ENCODE peak calls at places on chromosomes 4 and X, in ten cellular contexts. U is left ventricle myocardium inferior; B is bronchial epithelial cell; X is naive thymus-derived CD4-positive, alpha-beta T cell; L is esophagus squamous epithelium; K is neural progenitor cell; O is brain microvascular endothelial cell; T is SJCRH30; S is mucosa of descending colon; E is cardiac muscle cell. P is an unnamed sample. For H3K36me3, the result is how much of the 10 kb centered on the place peaks cover.

GRCh38 chr4:163600731-163601130 is 106.2 kb downstream of the TMA16 start:
- DNase-seq in U (no peak), E (no peak), B (no peak), L (no peak), X (no peak), K (no peak), S (no peak), T (no peak), O (no peak), P (no peak)

GRCh38 chrX:70352473-70352872 is 62.6 kb downstream of the KIF4A start:
- DNase-seq in U (no peak), B (no peak), X (no peak), S (no peak), K (peak), L (no peak), T (no peak), E (no peak), O (no peak), P (no peak)

GRCh38 chr4:24472514-24473308 is 111.6 kb downstream of the DHX15 start:
- DNase-seq in K (peak), O (peak), X (peak), U (peak), S (peak), T (peak), L (peak), B (peak), E (peak), P (peak)

GRCh38 chr4:10640535-10641159 is 43.9 kb downstream of the CLNK start:
- DNase-seq in T (no peak), O (no peak), X (peak), L (no peak), E (no peak), B (no peak), S (no peak), U (peak), K (no peak), P (no peak)

GRCh38 chrX:2497961-2498780 is 2.6 kb downstream of the DHRSX start:
- DNase-seq in E (peak), L (no peak), X (no peak), K (no peak), S (peak), T (no peak), B (peak), U (no peak), O (no peak), P (peak)

GRCh38 chr4:148469938-148470337 is 27.7 kb upstream of the NR3C2 start:
- DNase-seq in S (no peak), K (no peak), O (no peak), L (no peak), E (no peak), U (no peak), X (no peak), T (no peak), B (no peak), P (no peak)

GRCh38 chr4:90403781-90404180 is 276.6 kb downstream of the CCSER1 start:
- DNase-seq in T (no peak), U (no peak), L (no peak), S (no peak), B (no peak), E (no peak), X (no peak), O (no peak), K (no peak), P (no peak)

GRCh38 chr4:7419961-7420660 is 14.6 kb downstream of the PSAPL1 start:
- DNase-seq in L (no peak), X (no peak), K (no peak), E (no peak), B (no peak), S (no peak), U (peak), T (no peak), O (no peak), P (peak)

GRCh38 chr4:17241835-17242234 is 270.1 kb downstream of the QDPR start:
- DNase-seq in K (no peak), X (no peak), S (no peak), E (no peak), O (no peak), U (no peak), L (no peak), B (no peak), T (no peak), P (no peak)

GRCh38 chr4:4462970-4463369 is 76.1 kb downstream of the NSG1 start:
- DNase-seq in X (no peak), L (no peak), S (no peak), T (no peak), B (no peak), O (peak), U (no peak), K (no peak), E (no peak), P (no peak)

GRCh38 chrX:20969565-20969964 is 404.7 kb upstream of the CNKSR2 start:
- DNase-seq in E (no peak), B (no peak), L (no peak), U (no peak), T (no peak), K (no peak), S (no peak), O (no peak), X (no peak), P (no peak)

GRCh38 chr4:112152496-112152895 is 7.2 kb downstream of the FAM241A start:
- DNase-seq in O (no peak), B (no peak), L (no peak), S (no peak), X (no peak), E (no peak), T (no peak), U (no peak), K (no peak), P (no peak)

GRCh38 chrX:110042521-110042920 is 39.6 kb downstream of the TMEM164 start:
- DNase-seq in X (no peak), S (no peak), B (peak), L (no peak), E (no peak), O (no peak), U (no peak), T (no peak), K (no peak), P (no peak)

GRCh38 chr4:170325599-170325998 is 235.8 kb upstream of the AADAT start:
- DNase-seq in S (no peak), T (no peak), K (no peak), U (no peak), O (no peak), X (no peak), L (no peak), E (no peak), B (no peak), P (no peak)

GRCh38 chr4:177728361-177729152 is 286.3 kb upstream of the AGA start:
- DNase-seq in K (no peak), S (peak), E (no peak), B (peak), U (no peak), X (no peak), O (no peak), T (peak), L (no peak), P (no peak)

GRCh38 chrX:125291124-125291523 is 28.5 kb upstream of the TEX13C start:
- DNase-seq in E (no peak), T (no peak), U (no peak), L (no peak), K (no peak), B (no peak), X (no peak), S (no peak), O (no peak), P (no peak)

GRCh38 chrX:112630187-112630586 is 49.6 kb downstream of the LHFPL1 start:
- DNase-seq in T (no peak), U (no peak), E (no peak), B (no peak), O (no peak), L (no peak), S (no peak), X (no peak), K (no peak), P (no peak)

GRCh38 chr4:166282081-166282770 is 409.2 kb downstream of the TLL1 start:
- DNase-seq in K (no peak), O (no peak), L (no peak), E (no peak), X (no peak), S (no peak), T (no peak), U (no peak), B (peak), P (no peak)

GRCh38 chr4:175253184-175253902 is 335.2 kb downstream of the ADAM29 start:
- DNase-seq in L (no peak), E (no peak), T (no peak), S (no peak), X (no peak), K (peak), O (no peak), U (no peak), B (peak), P (no peak)

GRCh38 chrX:16786791-16787735 is 797 bp downstream of the TXLNG start:
- DNase-seq in L (no peak), S (peak), O (no peak), T (peak), B (no peak), K (peak), X (peak), E (peak), U (no peak), P (no peak)

GRCh38 chr4:10001757-10002156 is 19.5 kb downstream of the SLC2A9 start:
- DNase-seq in E (no peak), S (no peak), X (no peak), L (no peak), K (no peak), B (no peak), U (no peak), T (no peak), O (no peak), P (no peak)

GRCh38 chrX:106300239-106300638 is 132.1 kb downstream of the PWWP3B start:
- DNase-seq in O (no peak), U (no peak), L (no peak), X (no peak), K (no peak), E (no peak), T (no peak), S (no peak), B (peak), P (no peak)

GRCh38 chrX:9526965-9527364 is 62.1 kb downstream of the TBL1X start:
- DNase-seq in K (no peak), X (no peak), O (no peak), S (no peak), L (no peak), T (no peak), E (no peak), B (no peak), U (no peak), P (no peak)

GRCh38 chr4:84146300-84146942 is 352.7 kb downstream of the NKX6-1 start:
- DNase-seq in K (no peak), U (no peak), O (no peak), L (no peak), X (no peak), E (no peak), S (no peak), T (no peak), B (no peak), P (no peak)

GRCh38 chrX:96002401-96002800 is 682.2 kb upstream of the DIAPH2 start:
- DNase-seq in S (no peak), X (no peak), L (no peak), T (no peak), K (no peak), O (no peak), B (no peak), E (no peak), U (no peak), P (no peak)

GRCh38 chr4:77073106-77073858 is 2.5 kb downstream of the CCNI start:
- DNase-seq in T (peak), U (no peak), E (peak), K (no peak), L (no peak), X (no peak), O (no peak), S (no peak), B (peak), P (no peak)

GRCh38 chr4:182507808-182508207 is 264.6 kb downstream of the TENM3 start:
- DNase-seq in E (peak), K (peak), U (no peak), T (peak), B (no peak), S (no peak), L (no peak), X (no peak), O (no peak), P (no peak)

GRCh38 chr4:48127882-48128394 is 6.1 kb downstream of the TXK start:
- DNase-seq in K (peak), S (peak), E (peak), X (peak), U (peak), L (peak), B (peak), O (peak), T (peak), P (peak)

GRCh38 chr4:872241-872981 is 46.5 kb upstream of the CPLX1 start:
- DNase-seq in E (no peak), B (no peak), O (no peak), S (no peak), U (no peak), K (no peak), T (no peak), L (no peak), X (no peak), P (no peak)
- H3K36me3 ChIP-seq in E (under half), B (under half), O (half or more), S (under half), U (half or more), K (under half), T (under half), L (under half), X (under half), P (under half)

GRCh38 chrX:129641941-129642340 is 12.8 kb downstream of the APLN start:
- DNase-seq in E (no peak), T (peak), K (no peak), O (peak), S (no peak), U (no peak), L (no peak), X (no peak), B (no peak), P (no peak)
- H3K36me3 ChIP-seq in E (under half), T (under half), K (under half), O (under half), S (under half), U (under half), L (under half), X (under half), B (under half), P (under half)

DNA sequence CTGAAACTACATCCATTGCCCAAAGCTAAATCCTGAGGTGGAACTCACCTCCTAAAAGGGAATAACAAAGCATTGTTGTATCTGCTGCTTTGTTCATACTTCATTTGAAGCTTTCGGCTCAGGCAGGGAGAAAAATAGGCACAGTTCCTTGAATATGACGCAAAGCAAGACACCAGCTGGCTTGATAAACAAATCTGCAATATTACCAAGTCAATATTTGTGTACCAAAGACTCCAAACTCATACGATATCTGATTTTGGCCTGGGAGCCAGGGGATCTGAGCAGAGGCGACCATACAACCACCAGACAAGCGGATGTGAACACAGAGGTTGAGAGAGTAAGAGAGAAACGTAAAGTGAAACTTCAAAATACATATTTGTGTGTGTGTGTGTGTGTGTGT is 34.8 kb upstream of the RAP1GDS1 start:
- DNase-seq in L (no peak), S (no peak), B (no peak), K (no peak), X (no peak), E (no peak), T (no peak), U (no peak), O (no peak), P (no peak)
- H3K36me3 ChIP-seq in L (under half), S (under half), B (under half), K (under half), X (under half), E (under half), T (under half), U (under half), O (under half), P (under half)

GRCh38 chr4:102580463-102580842 is 79.3 kb downstream of the NFKB1 start:
- DNase-seq in K (no peak), U (no peak), X (no peak), O (no peak), L (no peak), E (peak), T (no peak), S (no peak), B (no peak), P (no peak)

GRCh38 chr4:102579794-102580462 is 78.8 kb downstream of the NFKB1 start:
- DNase-seq in B (no peak), E (no peak), K (no peak), L (no peak), O (no peak), U (no peak), T (no peak), X (no peak), S (no peak), P (no peak)

GRCh38 chr4:102575369-102576129 is 74.4 kb downstream of the NFKB1 start:
- DNase-seq in S (no peak), U (no peak), K (no peak), E (no peak), X (no peak), B (no peak), T (no peak), O (peak), L (no peak), P (no peak)

GRCh38 chr4:102578270-102578669 is 77.1 kb downstream of the NFKB1 start:
- DNase-seq in S (no peak), K (no peak), E (no peak), X (no peak), T (no peak), B (no peak), L (no peak), O (no peak), U (no peak), P (no peak)

GRCh38 chr4:102578819-102579218 is 77.7 kb downstream of the NFKB1 start:
- DNase-seq in S (no peak), T (no peak), K (peak), E (peak), O (no peak), L (no peak), U (no peak), X (peak), B (no peak), P (no peak)
- H3K36me3 ChIP-seq in S (under half), T (under half), K (under half), E (under half), O (under half), L (under half), U (half or more), X (under half), B (under half), P (under half)

DNA sequence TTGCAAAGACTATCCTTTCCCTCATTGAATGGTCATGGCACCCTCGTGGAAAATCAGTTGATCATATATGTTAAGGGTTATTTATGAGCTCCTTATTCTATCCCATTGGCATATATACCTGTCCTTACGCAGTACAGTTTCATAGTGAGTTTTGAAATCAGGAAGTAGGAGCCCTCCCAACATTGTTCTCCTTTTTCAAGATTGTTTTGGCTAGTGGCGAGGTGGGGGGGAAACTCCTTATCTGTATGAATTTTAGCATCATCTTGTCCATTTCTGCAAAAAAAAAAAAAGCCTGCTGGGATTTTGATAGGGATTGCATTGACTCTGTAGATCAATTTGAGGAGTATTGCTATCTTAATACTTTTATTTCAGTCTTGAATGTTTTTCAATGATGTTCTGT is 2.5 kb upstream of the USP9X start:
- DNase-seq in K (no peak), O (no peak), X (no peak), U (no peak), T (no peak), E (no peak), S (no peak), B (no peak), L (no peak), P (no peak)
- H3K36me3 ChIP-seq in K (under half), O (under half), X (under half), U (under half), T (under half), E (under half), S (under half), B (under half), L (under half), P (under half)

GRCh38 chr4:73251384-73251783 is 7.2 kb downstream of the ANKRD17 start:
- DNase-seq in U (no peak), K (no peak), T (no peak), X (peak), O (no peak), L (no peak), S (no peak), E (no peak), B (no peak), P (no peak)

GRCh38 chr4:73248821-73249220 is 9.8 kb downstream of the ANKRD17 start:
- DNase-seq in O (no peak), S (no peak), T (no peak), E (no peak), L (no peak), K (no peak), U (no peak), B (no peak), X (no peak), P (no peak)

GRCh38 chr4:73252001-73252400 is 6.6 kb downstream of the ANKRD17 start:
- DNase-seq in K (no peak), L (no peak), O (no peak), X (no peak), T (no peak), S (no peak), B (no peak), U (no peak), E (no peak), P (no peak)

GRCh38 chr4:73248416-73248815 is 10.2 kb downstream of the ANKRD17 start:
- DNase-seq in L (no peak), X (no peak), O (no peak), E (no peak), U (no peak), B (no peak), S (no peak), K (no peak), T (no peak), P (no peak)

GRCh38 chr4:73250642-73251041 is 8.0 kb downstream of the ANKRD17 start:
- DNase-seq in X (no peak), L (no peak), T (no peak), K (no peak), S (no peak), O (no peak), U (no peak), E (no peak), B (no peak), P (no peak)
- H3K36me3 ChIP-seq in X (under half), L (under half), T (half or more), K (under half), S (under half), O (under half), U (under half), E (under half), B (under half), P (under half)

DNA sequence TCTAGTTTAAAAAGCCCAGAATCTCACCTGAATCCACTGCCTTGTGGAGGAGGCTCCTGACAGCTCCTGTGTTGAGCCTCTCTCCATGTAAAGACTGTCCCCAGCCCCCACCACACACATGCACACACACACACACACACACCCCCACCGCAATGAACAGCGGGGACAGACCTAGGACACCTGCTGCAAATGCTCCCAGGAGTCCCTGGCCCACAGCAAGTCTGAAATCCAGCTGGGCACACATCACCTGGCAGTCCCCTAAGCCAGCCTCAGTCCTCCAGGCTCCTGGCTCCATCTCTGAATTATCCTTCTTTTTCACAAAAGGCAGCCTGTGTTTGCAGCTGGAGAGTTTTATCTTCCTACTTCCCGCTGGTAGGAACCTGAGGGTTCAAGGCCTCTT is 6.6 kb upstream of the FAM53A start:
- DNase-seq in B (no peak), S (no peak), K (no peak), L (no peak), U (no peak), E (no peak), T (no peak), X (no peak), O (no peak), P (no peak)
- H3K36me3 ChIP-seq in B (under half), S (under half), K (under half), L (under half), U (under half), E (under half), T (half or more), X (under half), O (under half), P (half or more)

GRCh38 chr4:106287353-106287969 is 28.5 kb downstream of the TBCK start:
- DNase-seq in S (no peak), B (peak), L (no peak), T (no peak), X (no peak), U (no peak), K (no peak), O (peak), E (no peak), P (no peak)
- H3K36me3 ChIP-seq in S (under half), B (under half), L (under half), T (under half), X (under half), U (under half), K (under half), O (under half), E (under half), P (under half)